ENCODE peak calls at places on chromosomes 12 and 14, in nine cellular contexts. W is stomach; Q is PC-3; R is lower leg skin; C is DMS 273 treated with DMSO at 0.1 percent for 48 hours; G is NCI-H2029; V is stimulated activated CD8-positive, alpha-beta memory T cell treated with anti-CD3 and anti-CD28 coated beads, Interleukin-2, amount 100 ng/mL, for 1 hour; Z is stimulated activated CD4-positive, alpha-beta T cell treated with anti-CD3 and anti-CD28 coated beads, Interleukin-15, amount 100 ng/mL, for 1 hour; O is lung. S is an unnamed sample.

GRCh38 chr12:79737875-79738718 is 47.3 kb upstream of the PAWR start:
- DNase-seq in W (peak), Q (peak), R (no peak), C (no peak), G (peak), V (no peak), Z (no peak), O (no peak), S (peak)

GRCh38 chr12:10220398-10221077 is 7.9 kb downstream of the GABARAPL1 start:
- DNase-seq in W (peak), Q (peak), R (peak), C (no peak), G (peak), V (no peak), Z (no peak), O (peak), S (no peak)

GRCh38 chr12:96233941-96234461 is 39.8 kb downstream of the ELK3 start:
- DNase-seq in W (peak), Q (no peak), R (peak), C (peak), G (peak), V (no peak), Z (no peak), O (peak), S (no peak)

GRCh38 chr12:117020536-117021220 is 78.5 kb downstream of the TESC start:
- DNase-seq in W (peak), Q (no peak), R (peak), C (no peak), G (no peak), V (no peak), Z (no peak), O (no peak), S (no peak)

GRCh38 chr14:72758420-72758819 is 135.5 kb downstream of the DPF3 start:
- DNase-seq in W (no peak), Q (no peak), R (no peak), C (no peak), G (no peak), V (no peak), Z (no peak), O (no peak), S (no peak)

GRCh38 chr12:119593578-119594398 is at the start of gene TMEM233:
- DNase-seq in W (no peak), Q (no peak), R (no peak), C (no peak), G (no peak), V (no peak), Z (no peak), O (no peak), S (no peak)

GRCh38 chr14:106822905-106823304 is 1296.5 kb downstream of the TMEM121 start:
- DNase-seq in W (no peak), Q (no peak), R (no peak), C (no peak), G (no peak), V (no peak), Z (no peak), O (no peak), S (no peak)

GRCh38 chr12:124352839-124353238 is 57.9 kb downstream of the RFLNA start:
- DNase-seq in W (peak), Q (no peak), R (no peak), C (no peak), G (peak), V (no peak), Z (no peak), O (peak), S (no peak)

GRCh38 chr12:110554184-110554583 is 28.9 kb downstream of the PPTC7 start:
- DNase-seq in W (no peak), Q (no peak), R (no peak), C (no peak), G (no peak), V (no peak), Z (no peak), O (no peak), S (no peak)

GRCh38 chr12:67558775-67559174 is 89.8 kb upstream of the DYRK2 start:
- DNase-seq in W (no peak), Q (no peak), R (no peak), C (no peak), G (no peak), V (no peak), Z (no peak), O (no peak), S (no peak)

GRCh38 chr12:119020377-119021360 is 39.3 kb downstream of the SRRM4 start:
- DNase-seq in W (peak), Q (peak), R (no peak), C (no peak), G (no peak), V (no peak), Z (no peak), O (peak), S (no peak)

GRCh38 chr14:77290705-77291104 is 19.7 kb upstream of the NGB start:
- DNase-seq in W (no peak), Q (peak), R (no peak), C (no peak), G (no peak), V (no peak), Z (no peak), O (no peak), S (peak)

GRCh38 chr12:47124451-47124850 is 44.7 kb upstream of the AMIGO2 start:
- DNase-seq in W (no peak), Q (peak), R (no peak), C (no peak), G (no peak), V (no peak), Z (no peak), O (no peak), S (no peak)

GRCh38 chr14:25140423-25140822 is 90.5 kb upstream of the STXBP6 start:
- DNase-seq in W (no peak), Q (no peak), R (no peak), C (no peak), G (no peak), V (no peak), Z (no peak), O (no peak), S (no peak)

GRCh38 chr12:100789146-100789545 is 5.4 kb upstream of the ANO4 start:
- DNase-seq in W (no peak), Q (peak), R (no peak), C (no peak), G (no peak), V (no peak), Z (no peak), O (no peak), S (peak)

GRCh38 chr12:124441443-124442190 is 125.8 kb downstream of the NCOR2 start:
- DNase-seq in W (no peak), Q (peak), R (no peak), C (no peak), G (no peak), V (no peak), Z (no peak), O (no peak), S (peak)

GRCh38 chr12:56189336-56189917 is at the start of gene SMARCC2:
- DNase-seq in W (peak), Q (peak), R (peak), C (peak), G (peak), V (peak), Z (peak), O (peak), S (peak)

GRCh38 chr12:111126331-111126730 is 206.0 kb upstream of the MYL2 start:
- DNase-seq in W (no peak), Q (no peak), R (no peak), C (no peak), G (no peak), V (no peak), Z (no peak), O (no peak), S (no peak)

GRCh38 chr14:61454545-61454944 is 133.2 kb downstream of the PRKCH start:
- DNase-seq in W (no peak), Q (no peak), R (no peak), C (no peak), G (peak), V (no peak), Z (no peak), O (peak), S (no peak)

GRCh38 chr14:75539165-75539561 is 16.9 kb downstream of the BATF start:
- DNase-seq in W (no peak), Q (no peak), R (no peak), C (no peak), G (no peak), V (no peak), Z (no peak), O (no peak), S (no peak)

GRCh38 chr14:37584211-37585100 is 10.6 kb downstream of the FOXA1 start:
- DNase-seq in W (peak), Q (peak), R (no peak), C (no peak), G (peak), V (no peak), Z (no peak), O (no peak), S (no peak)

GRCh38 chr14:67187210-67187609 is 2.0 kb upstream of the GARIN2 start:
- DNase-seq in W (no peak), Q (peak), R (no peak), C (no peak), G (no peak), V (no peak), Z (no peak), O (no peak), S (peak)

GRCh38 chr12:79858518-79858917 is 76.4 kb downstream of the PPP1R12A start:
- DNase-seq in W (no peak), Q (no peak), R (no peak), C (no peak), G (no peak), V (no peak), Z (no peak), O (no peak), S (no peak)

GRCh38 chr12:16030729-16031128 is 119.6 kb downstream of the DERA start:
- DNase-seq in W (no peak), Q (no peak), R (no peak), C (no peak), G (peak), V (no peak), Z (no peak), O (no peak), S (no peak)

GRCh38 chr12:93982847-93983315 is 165.5 kb upstream of the PLXNC1 start:
- DNase-seq in W (no peak), Q (peak), R (no peak), C (no peak), G (no peak), V (no peak), Z (no peak), O (no peak), S (peak)

GRCh38 chr12:12749433-12749832 is 32.3 kb downstream of the CDKN1B start:
- DNase-seq in W (no peak), Q (no peak), R (no peak), C (no peak), G (no peak), V (no peak), Z (no peak), O (no peak), S (no peak)

GRCh38 chr12:2722806-2723205 is 72.0 kb upstream of the FKBP4 start:
- DNase-seq in W (peak), Q (no peak), R (no peak), C (no peak), G (no peak), V (no peak), Z (no peak), O (no peak), S (peak)

GRCh38 chr12:100199347-100200136 is 1.1 kb upstream of the ACTR6 start:
- DNase-seq in W (peak), Q (peak), R (peak), C (no peak), G (peak), V (peak), Z (peak), O (peak), S (peak)

GRCh38 chr12:108581311-108582227 is 16.3 kb downstream of the TMEM119 start:
- DNase-seq in W (no peak), Q (no peak), R (no peak), C (no peak), G (no peak), V (no peak), Z (no peak), O (no peak), S (no peak)

GRCh38 chr12:98893601-98894411 is 248.7 kb downstream of the APAF1 start:
- DNase-seq in W (no peak), Q (no peak), R (no peak), C (no peak), G (no peak), V (no peak), Z (no peak), O (no peak), S (no peak)

GRCh38 chr12:1357171-1357570 is 237.2 kb downstream of the FBXL14 start:
- DNase-seq in W (no peak), Q (no peak), R (no peak), C (no peak), G (no peak), V (no peak), Z (no peak), O (no peak), S (no peak)

GRCh38 chr12:42284157-42284556 is 41.7 kb downstream of the ZCRB1 start:
- DNase-seq in W (no peak), Q (no peak), R (no peak), C (no peak), G (no peak), V (no peak), Z (no peak), O (no peak), S (no peak)

GRCh38 chr12:94263011-94263786 is 114.8 kb downstream of the PLXNC1 start:
- DNase-seq in W (no peak), Q (no peak), R (no peak), C (no peak), G (peak), V (peak), Z (no peak), O (no peak), S (no peak)